ENCODE peak calls at places on chromosomes 3 and 15, in five cellular contexts. F is K562, G is H1, P is HepG2, I is GM12878. C is an unnamed sample.
A peak's percentile ranks its signal among the peaks of the same experiment; 100 is the strongest.

GRCh38 chr3:30353711-30354467 is 252.5 kb upstream of the TGFBR2 start:
- DNase-seq in F (no peak), G (no peak), P (no peak), I (peak; percentile 24), C (no peak)

GRCh38 chr3:66039590-66039887 is 821 bp upstream of the MAGI1 start:
- DNase-seq in F (peak; percentile 17), G (no peak), P (peak; percentile 24), I (no peak), C (no peak)

GRCh38 chr3:65854606-65855304 is 184.0 kb downstream of the MAGI1 start:
- DNase-seq in F (no peak), G (no peak), P (no peak), I (no peak), C (no peak)

GRCh38 chr3:69219101-69219708 is 96.8 kb upstream of the LMOD3 start:
- DNase-seq in F (no peak), G (no peak), P (no peak), I (no peak), C (no peak)

GRCh38 chr15:99426431-99427105 is 139.2 kb upstream of the MEF2A start:
- DNase-seq in F (no peak), G (no peak), P (no peak), I (no peak), C (no peak)

GRCh38 chr15:57607570-57608000 is 15.9 kb downstream of the MYZAP start:
- DNase-seq in F (no peak), G (no peak), P (peak; percentile 23), I (no peak), C (peak; percentile 91)

GRCh38 chr3:26920579-26920978 is 298.0 kb downstream of the LRRC3B start:
- DNase-seq in F (no peak), G (no peak), P (no peak), I (no peak), C (no peak)

GRCh38 chr3:15778332-15778858 is 19.4 kb downstream of the ANKRD28 start:
- DNase-seq in F (no peak), G (no peak), P (no peak), I (no peak), C (no peak)

GRCh38 chr3:44883999-44884431 is 9.6 kb downstream of the TGM4 start:
- DNase-seq in F (no peak), G (no peak), P (no peak), I (no peak), C (peak; percentile 35)

GRCh38 chr3:35639251-35640185 is at the start of gene ARPP21:
- DNase-seq in F (no peak), G (no peak), P (no peak), I (no peak), C (no peak)

GRCh38 chr3:116963802-116964201 is 254.2 kb downstream of the TUSC7 start:
- DNase-seq in F (no peak), G (no peak), P (no peak), I (no peak), C (no peak)

GRCh38 chr3:101936419-101937331 is 87.4 kb downstream of the NFKBIZ start:
- DNase-seq in F (no peak), G (no peak), P (no peak), I (peak; percentile 95), C (no peak)

GRCh38 chr15:41930221-41930866 is 36.5 kb upstream of the SPTBN5 start:
- DNase-seq in F (no peak), G (no peak), P (peak; percentile 15), I (peak; percentile 17), C (peak; percentile 31)

GRCh38 chr15:60004846-60005351 is 788 bp downstream of the FOXB1 start:
- DNase-seq in F (no peak), G (no peak), P (no peak), I (no peak), C (no peak)

GRCh38 chr15:36653851-36654250 is 74.4 kb downstream of the CDIN1 start:
- DNase-seq in F (no peak), G (no peak), P (no peak), I (no peak), C (no peak)

GRCh38 chr3:125496701-125497100 is 23.3 kb downstream of the SNX4 start:
- DNase-seq in F (peak; percentile 14), G (no peak), P (no peak), I (no peak), C (no peak)

GRCh38 chr15:45555914-45556608 is 31.1 kb upstream of the BLOC1S6 start:
- DNase-seq in F (no peak), G (no peak), P (no peak), I (peak; percentile 13), C (no peak)

GRCh38 chr3:184556502-184557347 is 4.9 kb upstream of the EPHB3 start:
- DNase-seq in F (no peak), G (no peak), P (no peak), I (no peak), C (no peak)

GRCh38 chr3:49470714-49471420 is 800 bp downstream of the DAG1 start:
- DNase-seq in F (no peak), G (no peak), P (no peak), I (no peak), C (no peak)

GRCh38 chr3:159711560-159712333 is 276.9 kb upstream of the IL12A start:
- DNase-seq in F (no peak), G (no peak), P (no peak), I (no peak), C (no peak)

GRCh38 chr3:69051796-69052566 is at the start of gene TMF1:
- DNase-seq in F (peak; percentile 90), G (peak; percentile 97), P (peak; percentile 98), I (peak; percentile 97), C (peak; percentile 98)

GRCh38 chr3:148054999-148055398 is 642.7 kb upstream of the AGTR1 start:
- DNase-seq in F (no peak), G (no peak), P (no peak), I (no peak), C (no peak)

GRCh38 chr3:51380601-51381332 is 4.3 kb upstream of the MANF start:
- DNase-seq in F (no peak), G (no peak), P (no peak), I (no peak), C (no peak)

GRCh38 chr3:48927928-48928327 is 9.3 kb downstream of the ARIH2 start:
- DNase-seq in F (no peak), G (no peak), P (no peak), I (no peak), C (no peak)

GRCh38 chr3:195247863-195248189 is 23.1 kb downstream of the XXYLT1 start:
- DNase-seq in F (no peak), G (no peak), P (no peak), I (no peak), C (no peak)

GRCh38 chr3:197487911-197488391 is 67.8 kb downstream of the BDH1 start:
- DNase-seq in F (no peak), G (no peak), P (peak; percentile 72), I (no peak), C (no peak)

GRCh38 chr3:129460572-129460971 is 20.5 kb downstream of the IFT122 start:
- DNase-seq in F (no peak), G (no peak), P (no peak), I (no peak), C (no peak)
- TF ChIP-seq SRF in F (no peak), G (no peak), P (no peak), I (no peak), C (no peak)

GRCh38 chr3:119930286-119930685 is 148.4 kb downstream of the NR1I2 start:
- DNase-seq in F (no peak), G (no peak), P (no peak), I (no peak), C (no peak)
- TF ChIP-seq SRF in F (no peak), G (no peak), P (no peak), I (no peak), C (no peak)

DNA sequence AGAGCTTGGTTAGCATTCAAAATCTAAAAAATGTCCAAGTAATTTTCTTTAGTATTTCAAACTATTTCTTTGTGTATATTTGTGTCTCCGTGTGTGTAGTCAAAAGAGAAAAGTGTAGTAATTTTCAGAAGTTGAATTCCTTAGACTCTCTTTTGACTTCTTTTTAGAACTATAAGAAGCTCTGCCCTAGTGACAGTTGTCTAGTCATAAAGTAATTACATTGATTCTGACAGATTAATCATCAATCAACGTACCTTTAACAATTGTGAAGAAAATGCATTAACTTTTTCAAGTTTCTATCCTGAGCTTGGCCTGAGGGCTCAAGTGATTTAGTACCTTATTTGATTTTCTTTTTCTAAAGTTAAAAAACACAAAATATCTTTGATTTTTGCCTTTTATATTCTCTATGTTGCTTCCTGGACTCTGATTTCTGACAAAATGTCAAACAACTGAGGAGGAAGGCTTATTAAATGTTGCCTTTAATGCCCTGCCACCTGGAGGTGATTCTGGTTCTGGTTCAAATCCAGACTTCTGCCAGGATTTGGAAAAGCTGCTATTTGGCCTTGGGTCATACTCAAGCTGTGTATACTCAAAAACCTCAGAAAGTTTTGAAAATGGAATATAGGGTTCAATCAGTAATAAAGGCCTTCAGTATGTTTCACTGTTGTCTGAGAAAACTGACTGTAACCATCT is 653.6 kb downstream of the NSUN3 start:
- DNase-seq in F (no peak), G (no peak), P (peak; percentile 24), I (no peak), C (no peak)
- TF ChIP-seq SRF in F (no peak), G (no peak), P (no peak), I (no peak), C (no peak)

DNA sequence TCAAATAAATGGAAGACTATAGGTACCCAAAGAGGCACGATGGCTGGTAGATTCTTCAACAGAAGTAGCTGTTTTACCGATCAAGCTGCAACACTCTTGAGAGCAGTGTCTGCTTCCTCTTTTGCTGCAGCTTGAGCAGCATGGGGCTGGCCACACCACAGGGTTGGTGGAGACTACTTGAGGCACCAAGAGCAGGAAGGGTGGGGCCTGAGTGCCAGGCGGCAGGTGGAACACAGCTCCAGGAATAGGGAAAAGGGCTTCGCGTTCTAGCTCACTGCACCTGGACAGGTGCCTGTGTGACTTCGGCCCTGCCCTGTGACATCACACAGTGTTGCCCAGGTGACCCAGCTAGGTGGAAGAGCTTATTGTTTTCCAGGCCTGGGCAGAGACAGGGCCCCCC is at the start of gene CCDC33:
- DNase-seq in F (no peak), G (no peak), P (no peak), I (peak; percentile 27), C (no peak)
- TF ChIP-seq SRF in F (no peak), G (no peak), P (no peak), I (no peak), C (no peak)

C was measured in HCT116.